ENCODE peak calls at places on chromosomes 5 and 9, in six cellular contexts. F, J, D, E, L and Q are unnamed samples.

GRCh38 chr9:32550609-32551490 is 1.3 kb upstream of the SMIM27 start:
- DNase-seq in F (peak; percentile 97), J (peak; percentile 86), D (peak; percentile 95), E (peak; percentile 98), L (peak; percentile 87), Q (peak; percentile 90)

GRCh38 chr5:103375356-103375755 is 116.8 kb downstream of the MACIR start:
- DNase-seq in F (no peak), J (peak; percentile 35), D (no peak), E (no peak), L (no peak), Q (no peak)

GRCh38 chr5:463952-464351 is 21.0 kb downstream of the EXOC3 start:
- DNase-seq in F (peak; percentile 70), J (no peak), D (no peak), E (no peak), L (no peak), Q (no peak)

GRCh38 chr9:21060919-21061561 is 16.7 kb downstream of the IFNB1 start:
- DNase-seq in F (no peak), J (no peak), D (no peak), E (no peak), L (no peak), Q (no peak)

GRCh38 chr5:180806351-180807011 is 3.9 kb upstream of the MGAT1 start:
- DNase-seq in F (no peak), J (no peak), D (peak; percentile 50), E (no peak), L (no peak), Q (no peak)

GRCh38 chr5:71695069-71695468 is 24.0 kb upstream of the CARTPT start:
- DNase-seq in F (no peak), J (no peak), D (no peak), E (no peak), L (no peak), Q (no peak)

GRCh38 chr5:132265336-132266030 is 8.0 kb downstream of the PDLIM4 start:
- DNase-seq in F (no peak), J (peak; percentile 87), D (no peak), E (peak; percentile 40), L (no peak), Q (no peak)

GRCh38 chr9:109017061-109017460 is 3.8 kb upstream of the CTNNAL1 start:
- DNase-seq in F (no peak), J (no peak), D (no peak), E (no peak), L (no peak), Q (no peak)

GRCh38 chr5:160458971-160459800 is 37.5 kb downstream of the PTTG1 start:
- DNase-seq in F (no peak), J (no peak), D (no peak), E (no peak), L (no peak), Q (no peak)

GRCh38 chr5:37054391-37054790 is 177.8 kb downstream of the NIPBL start:
- DNase-seq in F (no peak), J (no peak), D (no peak), E (no peak), L (no peak), Q (no peak)

GRCh38 chr9:110192531-110193326 is 15.2 kb downstream of the C9orf152 start:
- DNase-seq in F (no peak), J (peak; percentile 39), D (no peak), E (no peak), L (no peak), Q (no peak)

GRCh38 chr9:129052592-129052991 is 16.2 kb downstream of the MIGA2 start:
- DNase-seq in F (no peak), J (peak; percentile 99), D (no peak), E (peak; percentile 20), L (no peak), Q (peak; percentile 10)

GRCh38 chr5:168908207-168908606 is 329.0 kb upstream of the PANK3 start:
- DNase-seq in F (no peak), J (no peak), D (no peak), E (no peak), L (no peak), Q (no peak)

GRCh38 chr9:114538241-114538640 is 33.0 kb upstream of the WHRN start:
- DNase-seq in F (peak; percentile 14), J (peak; percentile 50), D (peak; percentile 84), E (peak; percentile 60), L (no peak), Q (peak; percentile 30)

GRCh38 chr5:78573318-78573717 is 75.3 kb downstream of the LHFPL2 start:
- DNase-seq in F (no peak), J (no peak), D (peak; percentile 66), E (no peak), L (no peak), Q (no peak)

GRCh38 chr9:96348261-96348660 is 35.2 kb downstream of the SLC35D2 start:
- DNase-seq in F (no peak), J (no peak), D (no peak), E (no peak), L (no peak), Q (no peak)